ENCODE peak calls at places on chromosome 3, in five cellular contexts. V is spleen, S is NB4, D is Caco-2, G is suprapubic skin. M is an unnamed sample.

GRCh38 chr3:53147903-53148400 is 13.1 kb upstream of the PRKCD start:
- DNase-seq in G (no peak), D (no peak), S (no peak), V (no peak), M (no peak)

GRCh38 chr3:52349611-52350395 is 33.7 kb downstream of the DNAH1 start:
- DNase-seq in S (no peak), D (no peak), G (no peak), V (peak), M (no peak)

GRCh38 chr3:174002543-174002942 is 605.0 kb downstream of the NLGN1 start:
- DNase-seq in S (peak), G (no peak), V (no peak), D (no peak), M (no peak)

GRCh38 chr3:155070932-155071387 is 9.2 kb upstream of the MME start:
- DNase-seq in S (no peak), D (no peak), G (no peak), V (no peak), M (peak)

GRCh38 chr3:20064796-20065564 is 24.7 kb downstream of the KAT2B start:
- DNase-seq in V (no peak), S (no peak), G (no peak), D (no peak), M (no peak)

GRCh38 chr3:11060500-11061251 is 68.1 kb downstream of the SLC6A1 start:
- DNase-seq in V (peak), G (peak), S (peak), D (peak), M (peak)

GRCh38 chr3:111128884-111129283 is 57.3 kb downstream of the NECTIN3 start:
- DNase-seq in G (no peak), D (no peak), V (no peak), S (no peak), M (no peak)

GRCh38 chr3:40985195-40985594 is 214.1 kb upstream of the CTNNB1 start:
- DNase-seq in S (peak), V (no peak), G (no peak), D (peak), M (peak)

GRCh38 chr3:24566927-24567326 is 72.3 kb upstream of the THRB start:
- DNase-seq in V (no peak), G (no peak), D (no peak), S (no peak), M (no peak)

GRCh38 chr3:27802425-27802824 is 80.3 kb upstream of the EOMES start:
- DNase-seq in V (no peak), S (no peak), G (no peak), D (no peak), M (no peak)

GRCh38 chr3:39707314-39707909 is 102.0 kb upstream of the MYRIP start:
- DNase-seq in D (no peak), V (no peak), G (no peak), S (peak), M (no peak)

GRCh38 chr3:189267981-189268613 is 96.3 kb downstream of the TPRG1 start:
- DNase-seq in V (no peak), S (no peak), D (no peak), G (peak), M (no peak)

GRCh38 chr3:44289882-44290462 is 48.3 kb downstream of the TOPAZ1 start:
- DNase-seq in S (peak), D (no peak), V (no peak), G (no peak), M (no peak)

GRCh38 chr3:146065573-146066006 is 95.4 kb downstream of the PLOD2 start:
- DNase-seq in D (no peak), S (peak), G (no peak), V (no peak), M (peak)

GRCh38 chr3:82715091-82715856 is 953.8 kb upstream of the GBE1 start:
- DNase-seq in D (no peak), G (no peak), V (peak), S (no peak), M (no peak)

GRCh38 chr3:70000563-70001081 is 1.1 kb downstream of the SAMMSON start:
- DNase-seq in V (no peak), D (no peak), S (no peak), G (no peak), M (no peak)

GRCh38 chr3:177338697-177339219 is 141.5 kb upstream of the TBL1XR1 start:
- DNase-seq in G (no peak), V (no peak), D (peak), S (peak), M (no peak)

GRCh38 chr3:197104738-197105137 is 75.1 kb upstream of the MELTF start:
- DNase-seq in G (no peak), D (no peak), S (no peak), V (no peak), M (no peak)

GRCh38 chr3:133742351-133743091 is 3.7 kb upstream of the TF start:
- DNase-seq in S (no peak), D (peak), V (no peak), G (no peak), M (no peak)

GRCh38 chr3:151091685-151092352 is 6.4 kb downstream of the MED12L start:
- DNase-seq in D (no peak), G (no peak), S (peak), V (no peak), M (no peak)

GRCh38 chr3:150097588-150097890 is 126.8 kb upstream of the PFN2 start:
- DNase-seq in S (no peak), D (no peak), V (no peak), G (no peak), M (no peak)

GRCh38 chr3:18758047-18758704 is 333.0 kb upstream of the SATB1 start:
- DNase-seq in S (peak), G (no peak), V (no peak), D (peak), M (peak)

GRCh38 chr3:136074546-136074945 is 109.0 kb downstream of the PPP2R3A start:
- DNase-seq in D (no peak), V (no peak), S (no peak), G (no peak), M (no peak)

GRCh38 chr3:42501321-42501680 is 1.1 kb upstream of the VIPR1 start:
- DNase-seq in G (peak), S (no peak), V (no peak), D (peak), M (no peak)

GRCh38 chr3:158702815-158703481 is 29.3 kb downstream of the RARRES1 start:
- DNase-seq in D (no peak), G (no peak), V (no peak), S (no peak), M (no peak)

GRCh38 chr3:3170998-3171397 is 8.5 kb downstream of the CRBN start:
- DNase-seq in S (peak), D (no peak), V (no peak), G (no peak), M (no peak)

GRCh38 chr3:67790043-67790442 is 135.6 kb upstream of the SUCLG2 start:
- DNase-seq in D (peak), V (no peak), S (peak), G (no peak), M (no peak)

GRCh38 chr3:125414671-125415070 is 39.5 kb upstream of the ZNF148 start:
- DNase-seq in V (no peak), S (no peak), G (no peak), D (no peak), M (no peak)

GRCh38 chr3:3705090-3705775 is 94.0 kb upstream of the LRRN1 start:
- DNase-seq in D (no peak), V (no peak), G (no peak), S (no peak), M (no peak)

GRCh38 chr3:188421151-188421821 is 267.3 kb downstream of the LPP start:
- DNase-seq in D (no peak), G (no peak), V (no peak), S (no peak), M (no peak)

GRCh38 chr3:106728315-106728821 is 648.9 kb upstream of the CCDC54 start:
- DNase-seq in V (no peak), D (no peak), S (no peak), G (no peak), M (peak)
- H3K4me3 ChIP-seq in V (no peak), D (no peak), S (no peak), G (no peak), M (peak)

GRCh38 chr3:160643994-160644393 is 33.0 kb upstream of the ARL14 start:
- DNase-seq in S (no peak), G (no peak), D (no peak), V (no peak), M (no peak)
- TF ChIP-seq CTCF in S (no peak), G (no peak), D (no peak), V (no peak), M (peak)

GRCh38 chr3:181712190-181712504 is 422 bp downstream of the SOX2 start:
- DNase-seq in G (no peak), D (no peak), V (no peak), S (no peak), M (no peak)

GRCh38 chr3:181711325-181712135 is at the start of gene SOX2:
- DNase-seq in V (peak), G (no peak), D (peak), S (peak), M (no peak)

GRCh38 chr3:181710581-181711255 is 1.0 kb upstream of the SOX2 start:
- DNase-seq in S (no peak), V (no peak), D (no peak), G (no peak), M (no peak)

GRCh38 chr3:181707980-181708379 is 3.7 kb upstream of the SOX2 start:
- DNase-seq in V (no peak), D (no peak), S (no peak), G (no peak), M (no peak)

GRCh38 chr3:181709537-181710279 is 2.0 kb upstream of the SOX2 start:
- DNase-seq in V (peak), G (no peak), S (peak), D (peak), M (no peak)
- H3K4me3 ChIP-seq in V (no peak), G (no peak), S (no peak), D (peak), M (no peak)

GRCh38 chr3:73616056-73616455 is 8.7 kb downstream of the PDZRN3 start:
- DNase-seq in G (no peak), D (no peak), V (no peak), S (no peak), M (no peak)

GRCh38 chr3:73610493-73610892 is 14.2 kb downstream of the PDZRN3 start:
- DNase-seq in V (no peak), D (no peak), G (no peak), S (no peak), M (no peak)

GRCh38 chr3:73618461-73618860 is 6.3 kb downstream of the PDZRN3 start:
- DNase-seq in D (no peak), S (no peak), G (no peak), V (no peak), M (no peak)

GRCh38 chr3:73611176-73611575 is 13.6 kb downstream of the PDZRN3 start:
- DNase-seq in D (no peak), G (no peak), S (no peak), V (no peak), M (no peak)

GRCh38 chr3:73614385-73614784 is 10.4 kb downstream of the PDZRN3 start:
- DNase-seq in S (peak), D (peak), V (no peak), G (no peak), M (peak)
- TF ChIP-seq CTCF in S (no peak), D (no peak), V (no peak), G (no peak), M (no peak)

GRCh38 chr3:49422379-49423248 is at the start of gene AMT:
- DNase-seq in G (no peak), V (peak), D (peak), S (no peak), M (no peak)
- H3K4me3 ChIP-seq in G (peak), V (peak), D (no peak), S (no peak), M (peak)

DNA sequence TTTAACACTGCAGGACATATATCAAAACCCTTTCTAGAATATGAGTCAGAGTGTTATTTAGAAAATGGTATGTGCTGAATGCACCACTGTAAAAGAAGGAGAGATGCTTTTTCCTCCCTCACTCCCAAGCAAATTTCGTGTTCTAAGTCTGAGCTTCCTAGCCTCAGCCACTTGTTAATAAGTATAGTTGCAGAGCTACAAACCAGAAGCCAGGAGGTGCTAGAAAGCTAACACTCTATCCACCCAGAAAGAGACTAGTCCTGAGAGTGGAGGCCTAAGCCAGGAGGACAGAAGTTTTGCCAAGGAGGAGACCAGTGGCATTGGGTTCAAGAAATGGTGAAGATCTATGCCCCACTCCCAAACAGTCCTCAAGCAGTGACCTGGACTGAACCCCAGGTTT is 40.5 kb upstream of the GYG1 start:
- DNase-seq in V (no peak), D (no peak), S (peak), G (no peak), M (no peak)
- TF ChIP-seq CTCF in V (no peak), D (no peak), S (peak), G (no peak), M (peak)

DNA sequence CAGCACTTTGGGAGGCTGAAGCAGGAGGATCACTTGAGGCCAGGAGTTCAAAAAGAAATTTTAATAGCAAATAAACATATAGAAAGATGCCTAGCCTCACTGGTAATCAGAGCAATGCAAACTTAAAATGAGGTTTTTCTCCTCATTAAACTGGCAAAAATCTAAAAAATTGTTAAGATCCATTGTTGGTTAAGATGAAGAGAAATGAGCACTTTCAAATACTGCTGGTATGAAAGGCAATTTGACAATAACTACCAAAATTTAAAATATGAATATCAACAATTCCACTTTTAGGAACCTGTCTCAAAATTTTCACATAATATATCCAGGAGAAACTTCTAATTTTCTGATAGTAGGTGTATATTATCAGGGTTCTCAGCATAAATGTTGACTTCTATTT is 100.6 kb upstream of the CTDSPL start:
- DNase-seq in S (no peak), G (no peak), D (no peak), V (no peak), M (no peak)
- H3K4me3 ChIP-seq in S (no peak), G (no peak), D (no peak), V (no peak), M (no peak)

M was measured in retinal pigment epithelial cell.